ENCODE peak calls at places on chromosomes 16 and 17, in four cellular contexts. D is left cardiac atrium, N is GM23338, I is hypothalamus. V is an unnamed sample.

GRCh38 chr17:2689411-2690164 is 22.0 kb downstream of the CLUH start:
- DNase-seq in D (no peak), N (no peak), I (no peak), V (no peak)

GRCh38 chr17:3804503-3804931 is 3.5 kb upstream of the ITGAE start:
- DNase-seq in D (no peak), N (no peak), I (no peak), V (no peak)

GRCh38 chr17:28701987-28702751 is 9.5 kb downstream of the PROCA1 start:
- DNase-seq in D (no peak), N (no peak), I (peak; percentile 51), V (no peak)

GRCh38 chr16:88985521-88985920 is 8.5 kb upstream of the CBFA2T3 start:
- DNase-seq in D (no peak), N (no peak), I (no peak), V (no peak)

GRCh38 chr16:2857451-2858244 is at the start of gene PRSS22:
- DNase-seq in D (no peak), N (peak; percentile 80), I (no peak), V (no peak)

GRCh38 chr17:42675984-42676423 is 790 bp downstream of the PLEKHH3 start:
- DNase-seq in D (peak; percentile 72), N (peak; percentile 48), I (peak; percentile 11), V (no peak)

GRCh38 chr17:62780273-62780672 is 27.8 kb downstream of the MARCHF10 start:
- DNase-seq in D (no peak), N (no peak), I (no peak), V (no peak)

GRCh38 chr17:2803971-2804370 is 7.7 kb downstream of the RAP1GAP2 start:
- DNase-seq in D (peak; percentile 6), N (no peak), I (no peak), V (no peak)

V was measured in AG04449.